ENCODE peak calls at places on chromosome 22, in nine cellular contexts. One of them, this sample, is unnamed.

GRCh38 chr22:46068908-46069481 is 81.3 kb upstream of the PPARA start:
- DNase-seq in HFF-Myc: no peak
- DNase-seq in kidney: peak
- DNase-seq in CD8-positive, alpha-beta T cell: no peak
- DNase-seq in tibial nerve: no peak
- DNase-seq in GM23248: peak
- DNase-seq in neural progenitor cell: no peak
- DNase-seq in K562: no peak
- DNase-seq in pancreas: peak
- DNase-seq in this sample: no peak

GRCh38 chr22:32031466-32031865 is 11.6 kb upstream of the SLC5A1 start:
- DNase-seq in GM23248: no peak
- DNase-seq in tibial nerve: no peak
- DNase-seq in pancreas: no peak
- DNase-seq in kidney: no peak
- DNase-seq in neural progenitor cell: no peak
- DNase-seq in CD8-positive, alpha-beta T cell: no peak
- DNase-seq in K562: no peak
- DNase-seq in HFF-Myc: no peak
- DNase-seq in this sample: no peak

GRCh38 chr22:18035740-18036139 is 11.4 kb upstream of the MICAL3 start:
- DNase-seq in kidney: peak
- DNase-seq in K562: no peak
- DNase-seq in CD8-positive, alpha-beta T cell: no peak
- DNase-seq in GM23248: no peak
- DNase-seq in tibial nerve: no peak
- DNase-seq in pancreas: peak
- DNase-seq in HFF-Myc: no peak
- DNase-seq in neural progenitor cell: no peak
- DNase-seq in this sample: peak

GRCh38 chr22:46091277-46091977 is 58.9 kb upstream of the PPARA start:
- DNase-seq in CD8-positive, alpha-beta T cell: no peak
- DNase-seq in tibial nerve: no peak
- DNase-seq in kidney: peak
- DNase-seq in GM23248: no peak
- DNase-seq in pancreas: no peak
- DNase-seq in neural progenitor cell: no peak
- DNase-seq in K562: no peak
- DNase-seq in HFF-Myc: no peak
- DNase-seq in this sample: no peak

GRCh38 chr22:21990449-21991308 is 8.1 kb upstream of the TOP3B start:
- DNase-seq in kidney: peak
- DNase-seq in tibial nerve: no peak
- DNase-seq in HFF-Myc: no peak
- DNase-seq in pancreas: no peak
- DNase-seq in neural progenitor cell: no peak
- DNase-seq in K562: no peak
- DNase-seq in CD8-positive, alpha-beta T cell: no peak
- DNase-seq in GM23248: no peak
- DNase-seq in this sample: no peak

GRCh38 chr22:42179616-42180015 is 49.0 kb upstream of the CYP2D6 start:
- DNase-seq in neural progenitor cell: no peak
- DNase-seq in tibial nerve: no peak
- DNase-seq in kidney: no peak
- DNase-seq in CD8-positive, alpha-beta T cell: no peak
- DNase-seq in GM23248: peak
- DNase-seq in pancreas: no peak
- DNase-seq in HFF-Myc: peak
- DNase-seq in K562: no peak
- DNase-seq in this sample: no peak

GRCh38 chr22:44884968-44885805 is 124.6 kb downstream of the PHF21B start:
- DNase-seq in pancreas: no peak
- DNase-seq in tibial nerve: no peak
- DNase-seq in kidney: peak
- DNase-seq in CD8-positive, alpha-beta T cell: no peak
- DNase-seq in neural progenitor cell: no peak
- DNase-seq in HFF-Myc: no peak
- DNase-seq in GM23248: no peak
- DNase-seq in K562: no peak
- DNase-seq in this sample: no peak

GRCh38 chr22:30320021-30320556 is 6.7 kb downstream of the TBC1D10A start:
- DNase-seq in CD8-positive, alpha-beta T cell: no peak
- DNase-seq in HFF-Myc: no peak
- DNase-seq in GM23248: no peak
- DNase-seq in pancreas: no peak
- DNase-seq in neural progenitor cell: no peak
- DNase-seq in kidney: no peak
- DNase-seq in tibial nerve: no peak
- DNase-seq in K562: no peak
- DNase-seq in this sample: no peak

DNA sequence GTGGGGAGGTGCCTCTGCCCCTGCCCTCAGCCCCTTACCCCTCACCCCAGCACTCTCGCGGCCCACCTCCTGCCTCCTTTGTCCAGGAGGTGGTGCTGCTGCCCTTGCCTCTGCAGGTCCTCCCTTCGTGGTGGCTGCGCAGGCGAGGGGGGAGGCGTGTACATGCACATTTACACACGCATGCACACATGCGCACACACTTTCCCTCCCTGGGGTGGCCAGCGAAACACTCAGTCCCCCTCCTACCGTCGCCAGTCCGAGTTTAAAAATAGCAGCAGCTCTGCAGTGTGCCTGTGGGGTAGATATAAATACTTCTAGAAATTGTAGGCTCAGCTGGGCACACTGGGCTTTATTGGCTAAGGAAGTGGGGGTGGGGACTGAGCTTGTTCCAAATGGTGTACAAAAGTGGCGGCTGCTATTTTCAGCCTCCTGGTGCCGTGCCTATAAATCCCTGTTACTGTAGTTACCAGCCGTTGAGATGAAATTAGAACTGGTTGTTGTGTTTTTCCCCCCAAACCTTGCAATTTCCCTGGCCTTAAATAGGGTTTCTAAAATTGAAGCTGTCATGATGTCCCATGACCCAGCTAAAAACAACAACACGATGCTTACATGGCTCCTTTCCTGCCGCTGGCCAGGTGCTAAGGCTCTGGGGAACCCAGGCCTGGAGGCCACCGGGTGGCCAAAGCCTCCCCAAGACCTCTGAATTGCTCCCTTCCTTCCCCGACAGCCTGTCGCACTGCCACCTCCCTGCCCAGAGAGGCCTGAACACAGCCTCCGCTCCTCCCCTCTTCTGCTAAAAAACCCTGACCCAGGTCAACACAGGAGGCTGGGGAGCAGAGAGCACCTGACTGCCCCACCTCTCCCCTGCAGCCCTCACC is 12.4 kb downstream of the PICK1 start:
- DNase-seq in K562: peak
- DNase-seq in neural progenitor cell: peak
- DNase-seq in HFF-Myc: no peak
- DNase-seq in tibial nerve: no peak
- DNase-seq in CD8-positive, alpha-beta T cell: no peak
- DNase-seq in GM23248: peak
- DNase-seq in kidney: peak
- DNase-seq in pancreas: no peak
- DNase-seq in this sample: no peak
- H3K4me3 ChIP-seq in K562: no peak
- H3K4me3 ChIP-seq in neural progenitor cell: no peak
- H3K4me3 ChIP-seq in HFF-Myc: no peak
- H3K4me3 ChIP-seq in tibial nerve: no peak
- H3K4me3 ChIP-seq in CD8-positive, alpha-beta T cell: no peak
- H3K4me3 ChIP-seq in GM23248: no peak
- H3K4me3 ChIP-seq in kidney: no peak
- H3K4me3 ChIP-seq in pancreas: no peak
- H3K4me3 ChIP-seq in this sample: no peak

DNA sequence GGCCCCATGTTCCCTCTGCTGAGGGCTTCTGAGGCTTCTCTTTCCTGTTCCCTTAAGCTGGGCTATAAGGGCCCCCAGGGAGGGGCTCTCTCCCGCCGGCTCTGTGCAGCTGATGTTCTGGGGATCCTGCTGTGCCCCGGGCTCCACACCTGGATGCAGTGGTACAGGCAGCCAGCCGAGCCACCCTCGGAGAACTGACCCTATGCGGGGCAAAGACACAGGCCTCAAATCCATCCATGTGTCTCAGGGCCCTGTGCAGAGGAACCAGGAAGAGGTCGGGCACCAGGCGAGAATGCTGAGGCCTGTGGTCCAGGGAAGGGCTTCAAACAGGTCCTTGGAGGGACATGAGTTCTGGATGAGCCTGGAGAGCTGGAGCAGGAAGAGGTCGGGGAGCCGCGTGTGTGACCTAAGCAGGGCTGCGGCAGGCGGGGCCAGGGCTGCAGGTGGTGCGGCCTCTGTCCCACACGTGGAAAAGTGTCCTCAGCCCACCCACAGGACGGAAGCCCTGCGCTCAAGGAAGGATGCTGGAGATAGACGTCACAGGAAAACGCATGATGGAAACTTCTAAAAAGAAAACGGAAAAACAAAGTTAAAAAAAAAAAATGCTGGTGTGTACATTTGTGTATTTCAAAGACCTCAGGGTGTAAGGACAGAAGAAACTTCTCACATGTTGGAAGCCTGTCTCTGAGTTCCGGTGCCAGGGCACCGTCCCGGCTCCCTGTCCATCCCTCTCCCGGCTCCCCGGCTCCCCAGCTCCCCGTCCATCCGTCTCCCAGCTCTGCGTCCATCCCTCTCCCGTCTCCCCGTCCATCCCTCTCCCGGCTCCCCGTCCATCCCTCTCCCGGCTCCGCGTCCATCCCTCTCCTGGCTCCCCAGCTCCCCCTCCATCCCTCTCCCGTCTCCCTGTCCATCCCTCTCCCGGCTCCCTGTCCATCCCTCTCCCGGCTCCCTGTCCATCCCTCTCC is 1149.2 kb downstream of the BRD1 start:
- DNase-seq in K562: no peak
- DNase-seq in GM23248: no peak
- DNase-seq in tibial nerve: no peak
- DNase-seq in kidney: peak
- DNase-seq in pancreas: no peak
- DNase-seq in CD8-positive, alpha-beta T cell: no peak
- DNase-seq in HFF-Myc: no peak
- DNase-seq in neural progenitor cell: no peak
- DNase-seq in this sample: no peak
- H3K4me3 ChIP-seq in K562: no peak
- H3K4me3 ChIP-seq in GM23248: no peak
- H3K4me3 ChIP-seq in tibial nerve: no peak
- H3K4me3 ChIP-seq in kidney: no peak
- H3K4me3 ChIP-seq in pancreas: no peak
- H3K4me3 ChIP-seq in CD8-positive, alpha-beta T cell: no peak
- H3K4me3 ChIP-seq in HFF-Myc: no peak
- H3K4me3 ChIP-seq in neural progenitor cell: no peak
- H3K4me3 ChIP-seq in this sample: no peak

GRCh38 chr22:29307658-29308147 is 1.3 kb downstream of the GAS2L1 start:
- DNase-seq in tibial nerve: no peak
- DNase-seq in CD8-positive, alpha-beta T cell: no peak
- DNase-seq in GM23248: no peak
- DNase-seq in kidney: no peak
- DNase-seq in pancreas: no peak
- DNase-seq in K562: no peak
- DNase-seq in neural progenitor cell: peak
- DNase-seq in HFF-Myc: no peak
- DNase-seq in this sample: no peak

GRCh38 chr22:29306830-29307657 is 594 bp downstream of the GAS2L1 start:
- DNase-seq in pancreas: peak
- DNase-seq in neural progenitor cell: peak
- DNase-seq in K562: peak
- DNase-seq in GM23248: peak
- DNase-seq in tibial nerve: peak
- DNase-seq in kidney: peak
- DNase-seq in HFF-Myc: no peak
- DNase-seq in CD8-positive, alpha-beta T cell: no peak
- DNase-seq in this sample: no peak

GRCh38 chr22:29306175-29306829 is at the start of gene GAS2L1:
- DNase-seq in tibial nerve: peak
- DNase-seq in CD8-positive, alpha-beta T cell: peak
- DNase-seq in pancreas: peak
- DNase-seq in HFF-Myc: peak
- DNase-seq in kidney: peak
- DNase-seq in GM23248: peak
- DNase-seq in neural progenitor cell: peak
- DNase-seq in K562: peak
- DNase-seq in this sample: peak

GRCh38 chr22:29308148-29308790 is 1.8 kb downstream of the GAS2L1 start:
- DNase-seq in pancreas: no peak
- DNase-seq in K562: no peak
- DNase-seq in CD8-positive, alpha-beta T cell: no peak
- DNase-seq in GM23248: no peak
- DNase-seq in HFF-Myc: no peak
- DNase-seq in tibial nerve: no peak
- DNase-seq in kidney: peak
- DNase-seq in neural progenitor cell: no peak
- DNase-seq in this sample: no peak

DNA sequence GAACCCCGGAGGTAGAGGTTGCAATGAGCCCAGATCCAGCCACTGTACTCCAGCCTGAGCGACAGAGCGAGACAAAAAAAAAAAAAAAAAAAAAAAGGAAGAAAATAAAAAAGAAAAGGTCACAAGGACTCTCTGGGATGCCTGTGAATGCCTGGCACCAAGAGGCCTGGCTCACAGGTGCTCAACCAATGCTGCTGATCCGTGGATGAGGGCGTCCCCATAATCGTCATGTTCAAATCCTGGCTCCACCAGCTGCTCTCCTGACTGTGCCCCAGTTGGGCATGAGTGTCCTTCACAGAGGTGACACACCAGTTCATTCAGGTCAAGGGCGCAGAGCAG is 645 bp upstream of the GAS2L1 start:
- DNase-seq in pancreas: no peak
- DNase-seq in CD8-positive, alpha-beta T cell: no peak
- DNase-seq in tibial nerve: no peak
- DNase-seq in HFF-Myc: no peak
- DNase-seq in kidney: no peak
- DNase-seq in neural progenitor cell: no peak
- DNase-seq in K562: no peak
- DNase-seq in GM23248: no peak
- DNase-seq in this sample: no peak
- H3K4me3 ChIP-seq in pancreas: peak
- H3K4me3 ChIP-seq in CD8-positive, alpha-beta T cell: peak
- H3K4me3 ChIP-seq in tibial nerve: peak
- H3K4me3 ChIP-seq in HFF-Myc: no peak
- H3K4me3 ChIP-seq in kidney: peak
- H3K4me3 ChIP-seq in neural progenitor cell: peak
- H3K4me3 ChIP-seq in K562: no peak
- H3K4me3 ChIP-seq in GM23248: no peak
- H3K4me3 ChIP-seq in this sample: no peak

DNA sequence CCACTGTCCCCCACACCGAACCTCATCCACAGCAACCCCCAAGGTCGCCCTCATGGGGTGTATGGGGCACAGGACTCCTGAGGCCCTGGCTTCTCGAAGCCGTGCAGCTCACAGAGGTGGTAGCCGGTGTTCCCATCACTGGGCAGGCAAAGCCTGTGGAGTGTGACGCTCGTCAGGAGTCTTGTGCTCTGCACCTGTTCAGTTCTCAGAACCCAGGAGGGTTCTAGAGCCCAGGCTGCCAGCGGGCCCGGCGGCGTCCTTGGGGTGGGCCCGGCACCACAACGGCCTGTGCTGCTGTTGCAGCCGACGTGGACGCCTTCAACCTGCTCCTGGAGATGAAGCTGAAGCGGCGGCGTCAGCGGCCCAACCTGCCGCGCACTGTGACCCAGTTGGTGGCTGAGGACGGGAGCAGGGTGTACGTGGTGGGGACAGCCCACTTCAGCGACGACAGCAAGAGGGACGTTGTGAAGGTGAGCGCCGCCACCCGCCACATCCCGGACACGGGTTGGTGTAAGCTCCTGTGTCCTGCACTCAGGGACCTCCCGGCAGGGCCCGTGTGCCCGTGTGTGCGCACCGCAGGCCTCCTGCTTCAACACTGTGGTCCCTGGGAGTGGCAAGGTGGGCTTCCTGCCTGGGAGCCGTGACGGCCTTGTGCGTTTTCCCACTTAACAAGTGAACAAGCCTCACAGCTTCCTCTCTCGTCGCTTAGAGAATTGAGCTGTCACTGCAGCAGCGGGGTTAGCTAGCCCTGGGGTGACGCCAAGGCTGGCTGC is 6.6 kb upstream of the SELENOO start:
- DNase-seq in HFF-Myc: no peak
- DNase-seq in pancreas: peak
- DNase-seq in CD8-positive, alpha-beta T cell: no peak
- DNase-seq in K562: no peak
- DNase-seq in GM23248: no peak
- DNase-seq in kidney: no peak
- DNase-seq in tibial nerve: no peak
- DNase-seq in neural progenitor cell: no peak
- DNase-seq in this sample: no peak
- H3K4me3 ChIP-seq in HFF-Myc: no peak
- H3K4me3 ChIP-seq in pancreas: no peak
- H3K4me3 ChIP-seq in CD8-positive, alpha-beta T cell: no peak
- H3K4me3 ChIP-seq in K562: no peak
- H3K4me3 ChIP-seq in GM23248: no peak
- H3K4me3 ChIP-seq in kidney: no peak
- H3K4me3 ChIP-seq in tibial nerve: no peak
- H3K4me3 ChIP-seq in neural progenitor cell: no peak
- H3K4me3 ChIP-seq in this sample: no peak

This sample was measured in Karpas-422.